ENCODE peak calls at places on chromosome 2, in four cellular contexts. C is CD8-positive, alpha-beta T cell; M is kidney epithelial cell; J is fibroblast of pulmonary artery. A is an unnamed sample.

GRCh38 chr2:239919779-239920545 is 105.2 kb downstream of the NDUFA10 start:
- DNase-seq in C (peak; percentile 21), M (no peak), J (no peak), A (no peak)

GRCh38 chr2:145258903-145259579 is 739.1 kb upstream of the ZEB2 start:
- DNase-seq in C (no peak), M (peak; percentile 25), J (no peak), A (no peak)

GRCh38 chr2:132416080-132416911 is at the start of gene GPR39:
- DNase-seq in C (no peak), M (peak; percentile 89), J (peak; percentile 93), A (no peak)

GRCh38 chr2:100757621-100758394 is 62.1 kb upstream of the NPAS2 start:
- DNase-seq in C (no peak), M (no peak), J (peak; percentile 94), A (no peak)

GRCh38 chr2:228535396-228535795 is 353.9 kb upstream of the SPHKAP start:
- DNase-seq in C (no peak), M (no peak), J (no peak), A (no peak)

GRCh38 chr2:204984421-204984925 is 439.2 kb downstream of the PARD3B start:
- DNase-seq in C (no peak), M (peak; percentile 7), J (peak; percentile 15), A (no peak)

GRCh38 chr2:228104215-228104614 is 77.3 kb downstream of the SPHKAP start:
- DNase-seq in C (no peak), M (no peak), J (no peak), A (no peak)

GRCh38 chr2:38702413-38702812 is 36.5 kb downstream of the GALM start:
- DNase-seq in C (no peak), M (peak; percentile 52), J (peak; percentile 70), A (no peak)

GRCh38 chr2:37026050-37026449 is 58.1 kb downstream of the HEATR5B start:
- DNase-seq in C (no peak), M (no peak), J (peak; percentile 11), A (no peak)

GRCh38 chr2:220259656-220260055 is 632.2 kb downstream of the SLC4A3 start:
- DNase-seq in C (no peak), M (no peak), J (no peak), A (no peak)

GRCh38 chr2:224101820-224102630 is 62.9 kb upstream of the SERPINE2 start:
- DNase-seq in C (no peak), M (peak; percentile 60), J (peak; percentile 97), A (no peak)

GRCh38 chr2:236217926-236218325 is 46.3 kb downstream of the ASB18 start:
- DNase-seq in C (no peak), M (no peak), J (no peak), A (no peak)

GRCh38 chr2:176805345-176805744 is 407.2 kb upstream of the HNRNPA3 start:
- DNase-seq in C (no peak), M (no peak), J (no peak), A (no peak)

GRCh38 chr2:203569677-203570316 is 34.7 kb upstream of the RAPH1 start:
- DNase-seq in C (no peak), M (no peak), J (no peak), A (no peak)

GRCh38 chr2:12965540-12966269 is 249.0 kb downstream of the TRIB2 start:
- DNase-seq in C (no peak), M (peak; percentile 63), J (peak; percentile 77), A (no peak)

GRCh38 chr2:239873656-239874635 is 151.2 kb downstream of the NDUFA10 start:
- DNase-seq in C (peak; percentile 37), M (no peak), J (no peak), A (peak; percentile 13)

GRCh38 chr2:239874636-239875356 is 150.3 kb downstream of the NDUFA10 start:
- DNase-seq in C (peak; percentile 40), M (no peak), J (no peak), A (peak; percentile 10)

GRCh38 chr2:151760139-151760650 is 25.9 kb upstream of the NEB start:
- DNase-seq in C (no peak), M (no peak), J (peak; percentile 26), A (no peak)

GRCh38 chr2:220687231-220687843 is 884.8 kb downstream of the EPHA4 start:
- DNase-seq in C (peak; percentile 66), M (peak; percentile 16), J (peak; percentile 69), A (peak; percentile 46)

GRCh38 chr2:240159251-240159839 is 18.9 kb upstream of the OTOS start:
- DNase-seq in C (no peak), M (no peak), J (no peak), A (no peak)

GRCh38 chr2:10497797-10498251 is 49.7 kb upstream of the ODC1 start:
- DNase-seq in C (peak; percentile 69), M (peak; percentile 72), J (peak; percentile 62), A (peak; percentile 32)

GRCh38 chr2:229273384-229274338 is 2.6 kb upstream of the PID1 start:
- DNase-seq in C (no peak), M (peak; percentile 58), J (peak; percentile 88), A (peak; percentile 60)

GRCh38 chr2:149651229-149651628 is 63.7 kb upstream of the MMADHC start:
- DNase-seq in C (no peak), M (no peak), J (no peak), A (no peak)

GRCh38 chr2:230934291-230935131 is 9.5 kb upstream of the GPR55 start:
- DNase-seq in C (peak; percentile 38), M (no peak), J (no peak), A (no peak)

GRCh38 chr2:239329284-239329971 is 71.4 kb downstream of the HDAC4 start:
- DNase-seq in C (no peak), M (no peak), J (no peak), A (no peak)

GRCh38 chr2:68465081-68465916 is 1.8 kb downstream of the FBXO48 start:
- DNase-seq in C (no peak), M (no peak), J (no peak), A (no peak)

GRCh38 chr2:174778479-174778962 is 14.2 kb upstream of the CHRNA1 start:
- DNase-seq in C (peak; percentile 85), M (peak; percentile 75), J (peak; percentile 97), A (peak; percentile 71)

GRCh38 chr2:169221745-169222369 is 140.5 kb downstream of the LRP2 start:
- DNase-seq in C (no peak), M (no peak), J (peak; percentile 49), A (no peak)

GRCh38 chr2:99821572-99822369 is 320.6 kb downstream of the AFF3 start:
- DNase-seq in C (no peak), M (peak; percentile 70), J (peak; percentile 51), A (no peak)

GRCh38 chr2:1643220-1643619 is 101.1 kb downstream of the PXDN start:
- DNase-seq in C (no peak), M (no peak), J (no peak), A (no peak)

GRCh38 chr2:17786727-17787126 is 29.5 kb upstream of the MSGN1 start:
- DNase-seq in C (no peak), M (no peak), J (no peak), A (no peak)

GRCh38 chr2:190607657-190608357 is 41.1 kb upstream of the NAB1 start:
- DNase-seq in C (no peak), M (no peak), J (peak; percentile 86), A (no peak)

GRCh38 chr2:122478773-122479172 is 723.3 kb downstream of the TSN start:
- DNase-seq in C (no peak), M (no peak), J (peak; percentile 24), A (no peak)

GRCh38 chr2:207734264-207734635 is 22.8 kb downstream of the CCNYL1 start:
- DNase-seq in C (no peak), M (no peak), J (peak; percentile 70), A (no peak)
- TF ChIP-seq CTCF in C (no peak), M (peak; percentile 60), J (peak; percentile 66), A (no peak)

GRCh38 chr2:165778653-165779451 is 15.2 kb downstream of the GALNT3 start:
- DNase-seq in C (no peak), M (no peak), J (peak; percentile 22), A (peak; percentile 6)
- TF ChIP-seq CTCF in C (no peak), M (peak; percentile 37), J (peak; percentile 42), A (peak; percentile 25)

GRCh38 chr2:46297546-46298271 is 502 bp downstream of the EPAS1 start:
- DNase-seq in C (peak; percentile 79), M (no peak), J (peak; percentile 40), A (peak; percentile 69)
- TF ChIP-seq CTCF in C (no peak), M (no peak), J (no peak), A (peak; percentile 18)

GRCh38 chr2:217920879-217921603 is 81.8 kb downstream of the TNS1 start:
- DNase-seq in C (no peak), M (no peak), J (peak; percentile 57), A (no peak)

GRCh38 chr2:217924346-217924901 is 78.4 kb downstream of the TNS1 start:
- DNase-seq in C (no peak), M (no peak), J (no peak), A (no peak)

GRCh38 chr2:217919781-217920351 is 82.9 kb downstream of the TNS1 start:
- DNase-seq in C (no peak), M (peak; percentile 73), J (peak; percentile 89), A (no peak)

GRCh38 chr2:217923007-217923686 is 79.6 kb downstream of the TNS1 start:
- DNase-seq in C (no peak), M (no peak), J (no peak), A (no peak)

DNA sequence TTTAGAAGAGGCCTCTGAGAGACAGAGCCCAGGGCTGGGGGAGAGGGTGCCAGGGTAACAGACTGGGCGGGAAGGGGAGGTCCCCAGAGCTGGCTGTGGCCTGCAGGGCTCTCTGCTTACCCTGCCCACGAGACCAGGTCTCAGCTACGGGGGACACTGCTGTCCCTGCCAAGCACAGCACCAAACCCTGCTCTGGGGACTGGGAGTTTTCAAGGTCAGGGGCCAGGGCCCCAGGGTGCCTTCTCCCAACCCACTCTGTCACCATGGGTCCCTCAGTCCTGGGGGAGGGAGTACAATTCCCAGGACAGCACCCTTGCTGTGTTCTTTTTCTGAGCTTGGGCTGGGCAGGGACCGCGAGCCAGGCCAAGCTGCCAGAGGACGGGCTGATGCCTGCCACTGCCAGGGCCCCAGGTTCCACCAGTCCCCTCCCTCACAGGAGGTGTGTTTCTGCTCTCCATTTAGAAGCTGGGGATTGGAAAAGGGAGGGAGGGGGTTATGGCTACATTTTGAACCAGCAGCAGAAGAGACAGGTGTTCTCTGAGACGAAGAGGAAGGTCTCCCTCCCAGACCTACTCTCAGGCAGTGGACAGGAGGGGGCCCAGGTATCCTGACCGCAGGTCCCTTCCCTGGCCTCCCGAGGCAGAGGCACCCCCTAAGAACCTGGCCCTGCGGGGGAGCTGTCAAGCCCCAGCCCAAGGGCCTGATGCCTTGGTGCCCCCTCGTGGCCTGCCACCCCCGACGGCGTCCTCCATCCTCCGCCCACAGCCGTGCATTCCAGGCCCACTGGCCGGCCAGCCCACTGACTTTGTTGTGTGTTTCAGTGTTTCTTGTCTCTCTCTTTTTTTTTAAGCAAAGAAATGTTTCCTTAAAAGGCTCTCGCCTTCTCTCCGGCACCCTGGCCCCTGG is 80.4 kb downstream of the TNS1 start:
- DNase-seq in C (no peak), M (no peak), J (peak; percentile 34), A (no peak)
- TF ChIP-seq CTCF in C (no peak), M (peak; percentile 23), J (peak; percentile 11), A (no peak)

A was measured in GM13976.